ENCODE peak calls at places on chromosomes 5 and 9, in ten cellular contexts. X is AG10803, R is fibroblast of mammary gland, E is Peyer's patch, M is foreskin fibroblast, Y is BJ, D is HepG2, F is tibial nerve, O is tibial artery, I is IMR-90. Z is an unnamed sample.

GRCh38 chr9:131180454-131180853 is 55.1 kb downstream of the NUP214 start:
- DNase-seq in X (peak), R (peak), Y (peak), E (no peak), I (peak), F (no peak), D (no peak), M (peak), O (no peak), Z (peak)

GRCh38 chr5:98454904-98455303 is 318.6 kb upstream of the RGMB start:
- DNase-seq in X (peak), E (no peak), M (peak), Y (peak), F (peak), R (peak), I (peak), O (no peak), D (no peak), Z (peak)

GRCh38 chr9:81871695-81872094 is 56.5 kb upstream of the SPATA31D4 start:
- DNase-seq in F (no peak), R (peak), D (no peak), E (no peak), X (peak), Y (peak), I (peak), O (no peak), M (peak), Z (peak)

GRCh38 chr9:129109504-129109903 is 1.1 kb downstream of the CRAT start:
- DNase-seq in R (peak), O (peak), X (peak), D (peak), E (no peak), M (peak), I (no peak), F (peak), Y (no peak), Z (no peak)

GRCh38 chr9:111068816-111069215 is 30.5 kb upstream of the LPAR1 start:
- DNase-seq in D (no peak), R (peak), I (no peak), E (no peak), F (peak), M (peak), O (no peak), Y (no peak), X (peak), Z (peak)

GRCh38 chr9:110797611-110798010 is 129.0 kb downstream of the MUSK start:
- DNase-seq in M (peak), X (peak), Y (no peak), R (peak), E (no peak), O (no peak), F (no peak), I (peak), D (no peak), Z (peak)

GRCh38 chr5:41527201-41527779 is 16.9 kb upstream of the PLCXD3 start:
- DNase-seq in I (peak), Y (peak), E (no peak), D (no peak), O (no peak), M (peak), R (peak), F (no peak), X (peak), Z (peak)

GRCh38 chr5:64566531-64566930 is 60.7 kb downstream of the RGS7BP start:
- DNase-seq in X (no peak), M (no peak), I (no peak), E (no peak), F (no peak), O (no peak), D (no peak), R (no peak), Y (no peak), Z (no peak)

GRCh38 chr5:94785111-94785510 is 166.6 kb downstream of the SLF1 start:
- DNase-seq in I (peak), O (no peak), Y (no peak), R (no peak), E (no peak), X (no peak), F (no peak), M (peak), D (no peak), Z (peak)

GRCh38 chr5:158058208-158058607 is 199.3 kb upstream of the CLINT1 start:
- DNase-seq in F (no peak), R (no peak), O (no peak), X (no peak), I (no peak), Y (no peak), D (no peak), E (no peak), M (no peak), Z (no peak)

GRCh38 chr5:171789353-171789752 is 3.7 kb downstream of the SMIM23 start:
- DNase-seq in X (no peak), O (no peak), E (no peak), I (no peak), F (no peak), Y (no peak), D (no peak), R (no peak), M (no peak), Z (no peak)

GRCh38 chr9:107280543-107280942 is 2.5 kb upstream of the RAD23B start:
- DNase-seq in R (peak), M (peak), E (no peak), O (no peak), D (no peak), F (no peak), Y (no peak), X (no peak), I (peak), Z (no peak)

GRCh38 chr9:91162784-91163440 is 198.8 kb downstream of the AUH start:
- DNase-seq in I (no peak), Y (no peak), O (peak), M (no peak), R (no peak), D (no peak), F (no peak), E (peak), X (peak), Z (no peak)

GRCh38 chr9:78278177-78278777 is 18.6 kb upstream of the PSAT1 start:
- DNase-seq in M (peak), E (no peak), Y (peak), D (peak), X (peak), I (peak), F (no peak), O (no peak), R (peak), Z (peak)

GRCh38 chr5:102961671-102962070 is 158.3 kb downstream of the GIN1 start:
- DNase-seq in E (no peak), F (no peak), M (no peak), R (no peak), X (no peak), D (no peak), O (no peak), Y (no peak), I (no peak), Z (no peak)

GRCh38 chr9:35688558-35689350 is 971 bp downstream of the TPM2 start:
- DNase-seq in I (peak), D (peak), E (no peak), R (peak), M (peak), O (no peak), Y (peak), X (peak), F (no peak), Z (peak)

GRCh38 chr9:126436545-126437269 is 110.1 kb downstream of the MVB12B start:
- DNase-seq in E (no peak), D (no peak), R (no peak), M (peak), Y (no peak), O (no peak), F (no peak), I (peak), X (no peak), Z (no peak)

GRCh38 chr5:151270599-151270998 is 17.6 kb downstream of the GM2A start:
- DNase-seq in F (no peak), R (peak), O (no peak), Y (peak), D (no peak), X (peak), E (no peak), M (peak), I (peak), Z (peak)

GRCh38 chr5:132876020-132876759 is 2.7 kb downstream of the LEAP2 start:
- DNase-seq in F (no peak), E (no peak), X (peak), M (peak), Y (no peak), R (no peak), I (peak), D (no peak), O (no peak), Z (no peak)

GRCh38 chr5:140232731-140233130 is 57.7 kb downstream of the CYSTM1 start:
- DNase-seq in O (no peak), F (no peak), Y (no peak), M (no peak), R (no peak), D (peak), E (no peak), X (no peak), I (no peak), Z (no peak)

GRCh38 chr5:122153230-122153629 is 23.9 kb downstream of the ZNF474 start:
- DNase-seq in D (no peak), E (no peak), R (peak), O (no peak), I (peak), Y (peak), X (peak), M (peak), F (no peak), Z (peak)

GRCh38 chr9:135501261-135502167 is 1.0 kb downstream of the MRPS2 start:
- DNase-seq in Y (no peak), X (peak), M (peak), I (no peak), D (no peak), E (no peak), F (no peak), R (peak), O (peak), Z (no peak)

GRCh38 chr9:105258225-105258737 is 13.8 kb downstream of the SLC44A1 start:
- DNase-seq in F (no peak), X (no peak), D (no peak), I (no peak), R (no peak), E (no peak), M (no peak), Y (no peak), O (no peak), Z (peak)

GRCh38 chr5:43523662-43524072 is 8.7 kb upstream of the C5orf34 start:
- DNase-seq in F (no peak), X (peak), I (no peak), O (no peak), R (peak), M (peak), Y (no peak), D (no peak), E (no peak), Z (no peak)

GRCh38 chr5:153670081-153670480 is 179.6 kb downstream of the GRIA1 start:
- DNase-seq in O (no peak), M (peak), F (no peak), E (no peak), R (no peak), Y (no peak), X (no peak), D (no peak), I (no peak), Z (no peak)

GRCh38 chr5:171989946-171990712 is 16.3 kb downstream of the FBXW11 start:
- DNase-seq in F (no peak), M (peak), E (no peak), I (no peak), O (no peak), X (peak), D (no peak), R (peak), Y (no peak), Z (no peak)

GRCh38 chr9:130493476-130493875 is 48.7 kb downstream of the ASS1 start:
- DNase-seq in O (no peak), R (no peak), X (no peak), M (no peak), Y (no peak), E (no peak), I (no peak), D (no peak), F (no peak), Z (no peak)

GRCh38 chr5:149730620-149731331 is 666 bp downstream of the PPARGC1B start:
- DNase-seq in R (peak), D (no peak), Y (no peak), M (peak), E (peak), X (no peak), F (no peak), O (peak), I (no peak), Z (no peak)

GRCh38 chr5:95392593-95393182 is 1.5 kb downstream of the FAM81B start:
- DNase-seq in E (no peak), R (peak), I (no peak), Y (no peak), D (peak), O (no peak), F (no peak), X (peak), M (no peak), Z (peak)

GRCh38 chr9:78040726-78041125 is 9.1 kb upstream of the GNAQ start:
- DNase-seq in E (no peak), D (no peak), O (no peak), X (no peak), M (no peak), I (no peak), R (no peak), F (no peak), Y (no peak), Z (no peak)

GRCh38 chr9:70031141-70031545 is 12.5 kb upstream of the MAMDC2 start:
- DNase-seq in X (no peak), I (peak), O (no peak), F (no peak), D (no peak), M (peak), E (no peak), Y (peak), R (peak), Z (peak)

GRCh38 chr9:36798350-36799065 is 225.8 kb downstream of the MELK start:
- DNase-seq in E (no peak), F (no peak), D (peak), M (no peak), R (no peak), O (no peak), I (no peak), Y (no peak), X (no peak), Z (no peak)

GRCh38 chr5:67576112-67576511 is 379.5 kb upstream of the CD180 start:
- DNase-seq in I (no peak), D (no peak), F (no peak), X (no peak), R (no peak), Y (no peak), M (no peak), O (no peak), E (no peak), Z (no peak)

GRCh38 chr5:76082790-76083554 is at the start of gene SV2C:
- DNase-seq in F (no peak), R (no peak), X (no peak), Y (no peak), O (no peak), I (no peak), E (peak), D (no peak), M (peak), Z (no peak)

GRCh38 chr5:96687080-96687479 is 24.9 kb downstream of the CAST start:
- DNase-seq in F (no peak), Y (no peak), O (no peak), E (no peak), M (no peak), D (no peak), R (no peak), X (no peak), I (no peak), Z (no peak)

GRCh38 chr5:96683810-96684209 is 21.6 kb downstream of the CAST start:
- DNase-seq in I (no peak), X (no peak), O (no peak), R (no peak), F (no peak), M (no peak), E (no peak), Y (no peak), D (no peak), Z (no peak)

GRCh38 chr5:96690906-96691305 is 28.7 kb downstream of the CAST start:
- DNase-seq in F (no peak), M (no peak), E (no peak), O (no peak), D (no peak), Y (no peak), X (no peak), R (no peak), I (no peak), Z (peak)

GRCh38 chr5:96691503-96692303 is 29.5 kb downstream of the CAST start:
- DNase-seq in X (peak), Y (peak), M (peak), O (no peak), D (peak), R (no peak), E (no peak), F (no peak), I (peak), Z (peak)

GRCh38 chr5:96687812-96688453 is 25.8 kb downstream of the CAST start:
- DNase-seq in E (no peak), F (no peak), Y (no peak), R (peak), O (no peak), I (peak), D (peak), M (peak), X (peak), Z (peak)
- H3K4me3 ChIP-seq in E (peak), F (no peak), Y (no peak), R (no peak), O (no peak), I (no peak), D (no peak), M (no peak), X (no peak), Z (peak)

GRCh38 chr5:161230222-161230621 is 316.3 kb downstream of the GABRB2 start:
- DNase-seq in F (no peak), R (no peak), D (no peak), E (no peak), X (no peak), M (no peak), O (no peak), Y (no peak), I (no peak), Z (no peak)
- TF ChIP-seq CTCF in F (no peak), R (no peak), D (no peak), E (no peak), X (no peak), M (no peak), O (no peak), Y (no peak), I (no peak), Z (no peak)

DNA sequence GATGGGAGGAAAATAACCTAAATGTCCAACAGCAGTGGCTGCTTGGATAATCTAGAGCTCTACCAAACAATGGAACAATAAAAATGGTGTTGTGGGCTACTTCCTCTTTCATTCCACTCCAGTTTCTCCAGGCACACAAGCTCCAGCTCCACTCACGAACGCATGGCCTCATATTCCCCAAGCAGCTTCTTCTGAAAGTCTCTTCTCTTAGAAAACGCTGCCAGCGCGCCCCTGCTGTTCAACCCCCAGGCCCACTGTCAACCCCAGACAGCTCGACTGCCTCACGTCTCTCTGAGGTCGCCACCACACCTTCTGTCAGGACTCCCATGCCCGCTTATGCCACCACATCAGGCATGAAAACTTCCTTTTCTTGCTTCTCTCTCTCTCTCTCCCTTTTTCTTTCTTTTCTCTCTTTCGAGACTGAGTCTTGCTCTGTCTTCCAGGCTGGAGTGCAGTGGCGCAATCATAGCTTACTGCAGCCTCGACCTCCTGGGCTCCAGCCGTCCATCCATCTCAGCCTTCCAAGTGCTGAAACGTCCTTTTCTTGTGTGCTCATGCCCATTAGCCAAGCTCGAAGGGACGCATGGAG is 16.2 kb downstream of the OR2V2 start:
- DNase-seq in E (no peak), D (no peak), R (no peak), Y (no peak), F (no peak), O (no peak), I (no peak), M (peak), X (no peak), Z (no peak)
- H3K4me3 ChIP-seq in E (no peak), D (no peak), R (peak), Y (no peak), F (no peak), O (no peak), I (peak), M (no peak), X (no peak), Z (no peak)

GRCh38 chr9:95098391-95098921 is 219.1 kb downstream of the FANCC start:
- DNase-seq in I (no peak), F (no peak), O (no peak), M (peak), D (no peak), R (no peak), X (no peak), Y (no peak), E (no peak), Z (no peak)

GRCh38 chr9:95097279-95097678 is 220.2 kb downstream of the FANCC start:
- DNase-seq in M (no peak), E (peak), O (no peak), R (no peak), I (no peak), F (no peak), X (no peak), D (no peak), Y (no peak), Z (no peak)

GRCh38 chr9:95096807-95097206 is 220.7 kb downstream of the FANCC start:
- DNase-seq in E (peak), Y (no peak), O (no peak), M (no peak), R (no peak), D (peak), I (no peak), X (no peak), F (no peak), Z (no peak)

GRCh38 chr9:95095619-95096355 is 221.7 kb downstream of the FANCC start:
- DNase-seq in F (no peak), R (no peak), D (no peak), I (no peak), X (no peak), Y (no peak), E (no peak), O (no peak), M (no peak), Z (no peak)

GRCh38 chr9:95096381-95096780 is 221.1 kb downstream of the FANCC start:
- DNase-seq in Y (no peak), D (no peak), E (no peak), I (no peak), F (no peak), X (no peak), M (no peak), O (no peak), R (no peak), Z (no peak)
- TF ChIP-seq CTCF in Y (no peak), D (no peak), E (no peak), I (no peak), F (no peak), X (no peak), M (no peak), O (no peak), R (no peak), Z (no peak)

GRCh38 chr5:142426129-142426641 is 101.4 kb upstream of the SPRY4 start:
- DNase-seq in F (no peak), R (peak), X (peak), D (no peak), E (no peak), I (peak), O (no peak), Y (no peak), M (no peak), Z (no peak)

GRCh38 chr5:142428036-142428772 is 103.4 kb upstream of the SPRY4 start:
- DNase-seq in I (no peak), Y (no peak), F (no peak), M (no peak), X (no peak), E (no peak), D (no peak), R (no peak), O (no peak), Z (no peak)

GRCh38 chr5:142427529-142427928 is 102.7 kb upstream of the SPRY4 start:
- DNase-seq in O (no peak), F (no peak), D (no peak), E (no peak), X (no peak), R (no peak), M (no peak), Y (no peak), I (no peak), Z (no peak)

GRCh38 chr5:142426676-142427364 is 102.0 kb upstream of the SPRY4 start:
- DNase-seq in O (no peak), E (no peak), Y (no peak), I (no peak), R (peak), D (no peak), M (no peak), F (no peak), X (no peak), Z (no peak)

GRCh38 chr5:142425286-142426065 is 100.7 kb upstream of the SPRY4 start:
- DNase-seq in O (no peak), M (peak), R (peak), Y (no peak), F (no peak), D (no peak), X (peak), I (peak), E (no peak), Z (no peak)
- H3K4me3 ChIP-seq in O (no peak), M (no peak), R (no peak), Y (no peak), F (no peak), D (no peak), X (no peak), I (no peak), E (no peak), Z (no peak)

GRCh38 chr5:88690619-88691560 is 192.1 kb downstream of the MEF2C start:
- DNase-seq in R (peak), O (peak), X (peak), M (peak), I (peak), F (peak), Y (no peak), D (peak), E (peak), Z (peak)

GRCh38 chr5:88691945-88692868 is 190.8 kb downstream of the MEF2C start:
- DNase-seq in E (peak), O (no peak), Y (no peak), R (no peak), X (no peak), F (no peak), M (no peak), I (no peak), D (no peak), Z (no peak)

GRCh38 chr5:88694087-88694703 is 188.8 kb downstream of the MEF2C start:
- DNase-seq in R (no peak), E (no peak), D (no peak), Y (no peak), M (no peak), O (no peak), F (no peak), X (no peak), I (no peak), Z (no peak)

GRCh38 chr5:88695232-88695631 is 187.8 kb downstream of the MEF2C start:
- DNase-seq in F (no peak), R (no peak), O (no peak), D (no peak), E (no peak), X (no peak), I (no peak), Y (no peak), M (no peak), Z (no peak)

GRCh38 chr5:88692979-88693932 is 189.7 kb downstream of the MEF2C start:
- DNase-seq in E (no peak), D (no peak), M (peak), I (no peak), O (no peak), F (no peak), Y (no peak), R (no peak), X (no peak), Z (no peak)
- TF ChIP-seq CTCF in E (no peak), D (no peak), M (no peak), I (no peak), O (no peak), F (no peak), Y (no peak), R (no peak), X (no peak), Z (no peak)